ENCODE peak calls at places on chromosomes 4 and X, in seven cellular contexts. O is GDM1; C is stimulated activated CD8-positive, alpha-beta memory T cell treated with anti-CD3 and anti-CD28 coated beads, Interleukin-7, amount 100 ng/mL, for 48 hours; I is NCI-H345; T is NCI-H2081; N is T-helper 2 cell; M is activated CD4-positive, CD25-positive, alpha-beta regulatory T cell. G is an unnamed sample.

GRCh38 chr4:42050850-42051249 is 60.5 kb downstream of the SLC30A9 start:
- DNase-seq in O (no peak), C (no peak), I (no peak), T (no peak), N (no peak), M (no peak), G (no peak)

GRCh38 chrX:39577976-39578962 is 519.5 kb downstream of the BCOR start:
- DNase-seq in O (no peak), C (peak), I (no peak), T (no peak), N (peak), M (peak), G (no peak)

GRCh38 chr4:47483722-47484121 is 1.4 kb upstream of the ATP10D start:
- DNase-seq in O (no peak), C (no peak), I (no peak), T (no peak), N (no peak), M (no peak), G (no peak)

GRCh38 chrX:118350221-118350620 is 4.3 kb downstream of the WDR44 start:
- DNase-seq in O (no peak), C (no peak), I (no peak), T (no peak), N (no peak), M (no peak), G (no peak)

GRCh38 chr4:17515724-17516407 is 901 bp downstream of the CLRN2 start:
- DNase-seq in O (no peak), C (no peak), I (no peak), T (no peak), N (no peak), M (no peak), G (no peak)

GRCh38 chrX:42093756-42094155 is 170.4 kb upstream of the CASK start:
- DNase-seq in O (no peak), C (no peak), I (no peak), T (no peak), N (no peak), M (no peak), G (no peak)

GRCh38 chrX:106177106-106177981 is 9.2 kb downstream of the PWWP3B start:
- DNase-seq in O (no peak), C (no peak), I (no peak), T (peak), N (no peak), M (no peak), G (peak)

GRCh38 chrX:130106071-130106470 is 4.2 kb downstream of the ELF4 start:
- DNase-seq in O (no peak), C (no peak), I (no peak), T (no peak), N (no peak), M (no peak), G (no peak)

GRCh38 chr4:112277220-112277619 is 8.5 kb downstream of the TIFA start:
- DNase-seq in O (no peak), C (no peak), I (no peak), T (no peak), N (no peak), M (no peak), G (no peak)

GRCh38 chr4:10664408-10664807 is 20.2 kb downstream of the CLNK start:
- DNase-seq in O (peak), C (no peak), I (no peak), T (no peak), N (no peak), M (no peak), G (peak)

GRCh38 chr4:172601195-172601594 is 567.4 kb upstream of the GALNT7 start:
- DNase-seq in O (no peak), C (no peak), I (peak), T (peak), N (no peak), M (no peak), G (no peak)

GRCh38 chr4:150938873-150939499 is 76.1 kb downstream of the LRBA start:
- DNase-seq in O (no peak), C (no peak), I (no peak), T (no peak), N (no peak), M (no peak), G (no peak)